ENCODE peak calls at places on chromosomes 11 and 22, in four cellular contexts. Z, Y, C and L are unnamed samples.

GRCh38 chr11:17015639-17016125 is 1.5 kb upstream of the PLEKHA7 start:
- DNase-seq in C (no peak), Z (no peak), Y (no peak), L (no peak)

GRCh38 chr22:38655532-38656255 is 498 bp downstream of the FAM227A start:
- DNase-seq in Z (no peak), C (no peak), Y (no peak), L (peak)

GRCh38 chr11:75375626-75376025 is 23.7 kb upstream of the RPS3 start:
- DNase-seq in C (no peak), Z (no peak), Y (no peak), L (no peak)

GRCh38 chr11:67056640-67057409 is at the start of gene RHOD:
- DNase-seq in Z (no peak), C (no peak), Y (no peak), L (peak)

GRCh38 chr11:20000393-20001134 is 159.7 kb downstream of the DBX1 start:
- DNase-seq in Z (no peak), C (no peak), Y (no peak), L (no peak)

GRCh38 chr22:36998620-36999351 is 20.5 kb downstream of the TST start:
- DNase-seq in C (no peak), Y (no peak), Z (no peak), L (no peak)

GRCh38 chr11:27120211-27120610 is 79.6 kb downstream of the BBOX1 start:
- DNase-seq in Z (no peak), C (no peak), Y (no peak), L (no peak)

GRCh38 chr11:64762916-64763803 is 3.4 kb upstream of the PYGM start:
- DNase-seq in C (no peak), Y (no peak), Z (no peak), L (no peak)

GRCh38 chr11:113213549-113213948 is 100.8 kb upstream of the TTC12 start:
- DNase-seq in Y (no peak), Z (no peak), C (no peak), L (peak)

GRCh38 chr11:13928566-13929251 is 33.8 kb upstream of the SPON1 start:
- DNase-seq in Z (no peak), Y (peak), C (no peak), L (peak)

GRCh38 chr22:41976070-41976901 is 7.0 kb downstream of the SEPTIN3 start:
- DNase-seq in C (no peak), Y (peak), Z (no peak), L (no peak)

GRCh38 chr22:41181349-41182241 is 23.5 kb upstream of the L3MBTL2 start:
- DNase-seq in Z (no peak), C (no peak), Y (peak), L (peak)

GRCh38 chr11:32052218-32052617 is 38.7 kb upstream of the RCN1 start:
- DNase-seq in Y (peak), Z (peak), C (no peak), L (peak)

GRCh38 chr11:69868003-69868865 is 49.0 kb upstream of the FGF3 start:
- DNase-seq in Y (no peak), Z (no peak), C (no peak), L (no peak)

GRCh38 chr11:124898711-124899110 is 1.0 kb upstream of the ROBO4 start:
- DNase-seq in C (no peak), Z (no peak), Y (no peak), L (peak)

GRCh38 chr22:45268167-45268957 is 16.4 kb upstream of the UPK3A start:
- DNase-seq in Y (no peak), Z (no peak), C (no peak), L (no peak)

GRCh38 chr11:32385998-32386397 is 49.3 kb downstream of the WT1 start:
- DNase-seq in Y (peak), C (no peak), Z (no peak), L (peak)

GRCh38 chr11:121591405-121592033 is 138.8 kb upstream of the SORL1-AS1 start:
- DNase-seq in Z (peak), Y (peak), C (peak), L (peak)

GRCh38 chr11:44241851-44242250 is 68.1 kb downstream of the ALX4 start:
- DNase-seq in Y (no peak), Z (no peak), C (no peak), L (no peak)

GRCh38 chr22:40323681-40324083 is 22.6 kb upstream of the ADSL start:
- DNase-seq in Z (no peak), C (no peak), Y (no peak), L (no peak)

GRCh38 chr11:117814766-117815261 is 9.7 kb downstream of the FXYD2 start:
- DNase-seq in C (no peak), Y (no peak), Z (peak), L (no peak)

GRCh38 chr11:11265994-11266606 is 87.0 kb downstream of the CSNK2A3 start:
- DNase-seq in Z (no peak), C (peak), Y (peak), L (peak)

GRCh38 chr11:102971766-102972165 is 16.2 kb upstream of the MMP13 start:
- DNase-seq in Y (no peak), Z (no peak), C (no peak), L (no peak)

GRCh38 chr11:125016413-125016812 is 46.7 kb upstream of the SLC37A2 start:
- DNase-seq in Z (no peak), C (no peak), Y (no peak), L (no peak)

GRCh38 chr22:38221407-38221806 is 19.6 kb downstream of the MAFF start:
- DNase-seq in C (no peak), Z (no peak), Y (no peak), L (no peak)

GRCh38 chr11:68643576-68643975 is 40.8 kb upstream of the GAL start:
- DNase-seq in Y (no peak), Z (no peak), C (no peak), L (peak)

GRCh38 chr11:75635009-75635909 is 33.6 kb downstream of the MAP6 start:
- DNase-seq in Z (no peak), Y (no peak), C (no peak), L (no peak)

GRCh38 chr22:49967333-49968241 is 7.0 kb downstream of the PIM3 start:
- DNase-seq in C (no peak), Y (no peak), Z (no peak), L (no peak)

GRCh38 chr22:35648066-35649025 is at the start of gene APOL6:
- DNase-seq in C (no peak), Y (no peak), Z (peak), L (peak)

GRCh38 chr11:36002196-36002595 is 58.3 kb downstream of the LDLRAD3 start:
- DNase-seq in Z (no peak), C (no peak), Y (no peak), L (no peak)

GRCh38 chr11:64070301-64070656 is 34.5 kb downstream of the FLRT1 start:
- DNase-seq in Y (no peak), C (no peak), Z (no peak), L (no peak)